ENCODE peak calls at places on chromosomes 11 and 22, in four cellular contexts. One of them, this sample, is unnamed.

GRCh38 chr11:122215244-122215992 is 99.4 kb upstream of the BLID start:
- DNase-seq in D341Med: peak; percentile 57
- DNase-seq in GM03348: peak; percentile 92
- DNase-seq in T47D: peak; percentile 64
- DNase-seq in this sample: peak; percentile 97

GRCh38 chr11:117045956-117046355 is 52.3 kb downstream of the SIK3 start:
- DNase-seq in D341Med: no peak
- DNase-seq in T47D: no peak
- DNase-seq in GM03348: peak; percentile 14
- DNase-seq in this sample: peak; percentile 9

GRCh38 chr22:45425101-45425500 is 11.6 kb downstream of the RIBC2 start:
- DNase-seq in GM03348: peak; percentile 52
- DNase-seq in T47D: no peak
- DNase-seq in D341Med: no peak
- DNase-seq in this sample: no peak

GRCh38 chr11:95829580-95830259 is 39.4 kb downstream of the CEP57 start:
- DNase-seq in T47D: no peak
- DNase-seq in GM03348: peak; percentile 10
- DNase-seq in D341Med: no peak
- DNase-seq in this sample: no peak

GRCh38 chr11:20443596-20443995 is 56.1 kb downstream of the PRMT3 start:
- DNase-seq in GM03348: no peak
- DNase-seq in D341Med: peak; percentile 38
- DNase-seq in T47D: no peak
- DNase-seq in this sample: no peak

GRCh38 chr22:36580846-36581245 is 51.9 kb upstream of the EIF3D start:
- DNase-seq in T47D: no peak
- DNase-seq in GM03348: no peak
- DNase-seq in D341Med: no peak
- DNase-seq in this sample: no peak

GRCh38 chr11:126246636-126247035 is 22.1 kb downstream of the SRPRA start:
- DNase-seq in T47D: no peak
- DNase-seq in GM03348: peak; percentile 70
- DNase-seq in D341Med: no peak
- DNase-seq in this sample: no peak

GRCh38 chr11:78893996-78894395 is 319.3 kb upstream of the NARS2 start:
- DNase-seq in GM03348: no peak
- DNase-seq in T47D: no peak
- DNase-seq in D341Med: no peak
- DNase-seq in this sample: no peak

GRCh38 chr22:26127126-26127525 is 42.1 kb upstream of the SEZ6L start:
- DNase-seq in T47D: no peak
- DNase-seq in D341Med: no peak
- DNase-seq in GM03348: no peak
- DNase-seq in this sample: no peak

GRCh38 chr22:49300951-49301397 is 526.7 kb downstream of the BRD1 start:
- DNase-seq in T47D: no peak
- DNase-seq in GM03348: no peak
- DNase-seq in D341Med: peak; percentile 5
- DNase-seq in this sample: no peak

GRCh38 chr11:94568200-94568599 is 1.0 kb downstream of the PIWIL4 start:
- DNase-seq in T47D: no peak
- DNase-seq in GM03348: no peak
- DNase-seq in D341Med: no peak
- DNase-seq in this sample: no peak

GRCh38 chr11:113906515-113906914 is 1.9 kb downstream of the HTR3B start:
- DNase-seq in T47D: no peak
- DNase-seq in GM03348: no peak
- DNase-seq in D341Med: no peak
- DNase-seq in this sample: no peak

GRCh38 chr22:28328751-28329150 is 350.9 kb downstream of the TTC28 start:
- DNase-seq in T47D: no peak
- DNase-seq in D341Med: no peak
- DNase-seq in GM03348: no peak
- DNase-seq in this sample: no peak

GRCh38 chr11:55970935-55971334 is 1.2 kb upstream of the OR10AG1 start:
- DNase-seq in T47D: no peak
- DNase-seq in GM03348: no peak
- DNase-seq in D341Med: no peak
- DNase-seq in this sample: no peak

GRCh38 chr11:68750197-68750987 is 928 bp downstream of the TESMIN start:
- DNase-seq in T47D: peak; percentile 71
- DNase-seq in GM03348: no peak
- DNase-seq in D341Med: no peak
- DNase-seq in this sample: no peak

GRCh38 chr22:46090631-46091201 is 59.6 kb upstream of the PPARA start:
- DNase-seq in T47D: no peak
- DNase-seq in GM03348: no peak
- DNase-seq in D341Med: no peak
- DNase-seq in this sample: peak; percentile 13

GRCh38 chr11:125591659-125592304 is 870 bp upstream of the STT3A start:
- DNase-seq in T47D: peak; percentile 41
- DNase-seq in GM03348: peak; percentile 64
- DNase-seq in D341Med: peak; percentile 62
- DNase-seq in this sample: peak; percentile 29

GRCh38 chr11:65434057-65434666 is 11.6 kb downstream of the NEAT1 start:
- DNase-seq in T47D: no peak
- DNase-seq in D341Med: no peak
- DNase-seq in GM03348: no peak
- DNase-seq in this sample: no peak

GRCh38 chr11:61960532-61960931 is 6.9 kb downstream of the FTH1 start:
- DNase-seq in T47D: no peak
- DNase-seq in D341Med: peak; percentile 4
- DNase-seq in GM03348: no peak
- DNase-seq in this sample: no peak

GRCh38 chr11:44030276-44030932 is 17.4 kb upstream of the ACCSL start:
- DNase-seq in GM03348: peak; percentile 72
- DNase-seq in T47D: no peak
- DNase-seq in D341Med: no peak
- DNase-seq in this sample: no peak

GRCh38 chr11:128235446-128235845 is 351.9 kb downstream of the ETS1 start:
- DNase-seq in T47D: no peak
- DNase-seq in D341Med: no peak
- DNase-seq in GM03348: no peak
- DNase-seq in this sample: no peak

GRCh38 chr11:104556606-104557301 is 341.5 kb downstream of the CASP12 start:
- DNase-seq in GM03348: no peak
- DNase-seq in T47D: no peak
- DNase-seq in D341Med: no peak
- DNase-seq in this sample: no peak